ENCODE peak calls at places on chromosomes 13 and 19, in seven cellular contexts. G is transverse colon, O is testis, B is breast epithelium, V is esophagus muscularis mucosa, S is K562, A is suprapubic skin. I is an unnamed sample. For H3K27me3, the result is how much of the 10 kb centered on the place peaks cover.

GRCh38 chr13:109123971-109124370 is 494.6 kb downstream of the MYO16 start:
- DNase-seq in O (no peak), G (no peak), A (no peak), V (no peak), S (no peak), B (no peak), I (no peak)

GRCh38 chr19:2453431-2454025 is 3.2 kb downstream of the LMNB2 start:
- DNase-seq in G (no peak), O (no peak), S (no peak), B (no peak), A (no peak), V (no peak), I (no peak)

GRCh38 chr19:10037809-10038208 is 24.5 kb downstream of the RDH8 start:
- DNase-seq in A (no peak), B (no peak), V (no peak), O (no peak), S (no peak), G (peak), I (no peak)

GRCh38 chr13:50599927-50600326 is 243.6 kb downstream of the DLEU7 start:
- DNase-seq in O (no peak), S (no peak), B (no peak), A (no peak), V (no peak), G (no peak), I (no peak)

GRCh38 chr19:48332662-48333466 is 7.5 kb downstream of the EMP3 start:
- DNase-seq in A (peak), B (peak), O (peak), S (peak), V (peak), G (peak), I (peak)

GRCh38 chr19:13127811-13128575 is 9.9 kb downstream of the NACC1 start:
- DNase-seq in V (no peak), B (no peak), S (no peak), O (no peak), A (no peak), G (no peak), I (no peak)

GRCh38 chr13:23960566-23961156 is 63.4 kb upstream of the C1QTNF9B start:
- DNase-seq in A (no peak), B (no peak), V (no peak), S (peak), G (no peak), O (no peak), I (no peak)

GRCh38 chr19:19567391-19567790 is 29.3 kb downstream of the CILP2 start:
- DNase-seq in A (no peak), G (no peak), O (no peak), S (no peak), B (no peak), V (no peak), I (no peak)

GRCh38 chr19:45692187-45693111 is at the start of gene QPCTL:
- DNase-seq in S (peak), A (peak), G (peak), V (peak), B (peak), O (peak), I (peak)

GRCh38 chr13:111114362-111115050 is 604 bp upstream of the ARHGEF7 start:
- DNase-seq in A (no peak), G (peak), B (no peak), S (no peak), O (peak), V (peak), I (peak)

GRCh38 chr13:24012648-24013047 is 115.3 kb upstream of the C1QTNF9B start:
- DNase-seq in A (no peak), O (no peak), G (no peak), B (no peak), S (no peak), V (no peak), I (no peak)

GRCh38 chr13:106089251-106089940 is 446.1 kb downstream of the EFNB2 start:
- DNase-seq in G (no peak), V (no peak), O (no peak), S (no peak), A (no peak), B (no peak), I (no peak)

GRCh38 chr19:41998246-41999020 is 4.4 kb upstream of the ATP1A3 start:
- DNase-seq in V (no peak), B (no peak), O (peak), S (peak), A (no peak), G (peak), I (no peak)

GRCh38 chr13:114149774-114150740 is 17.6 kb upstream of the RASA3 start:
- DNase-seq in V (no peak), A (no peak), B (no peak), O (no peak), G (no peak), S (no peak), I (no peak)

GRCh38 chr19:21604351-21604926 is 99.0 kb downstream of the ZNF429 start:
- DNase-seq in A (no peak), V (no peak), B (no peak), S (no peak), O (no peak), G (no peak), I (no peak)

GRCh38 chr19:38294090-38294489 is 10.0 kb upstream of the C19orf33 start:
- DNase-seq in G (no peak), S (no peak), O (no peak), V (no peak), A (no peak), B (no peak), I (no peak)

GRCh38 chr13:78978381-78978998 is 319.5 kb upstream of the OBI1 start:
- DNase-seq in O (peak), B (no peak), G (peak), A (no peak), S (peak), V (no peak), I (no peak)

GRCh38 chr13:35630551-35631275 is 154.2 kb upstream of the MAB21L1 start:
- DNase-seq in B (no peak), O (peak), S (peak), A (no peak), V (no peak), G (no peak), I (no peak)

GRCh38 chr19:49997709-49998108 is 27.5 kb downstream of the VRK3 start:
- DNase-seq in G (no peak), B (no peak), O (peak), V (no peak), S (peak), A (no peak), I (no peak)

GRCh38 chr13:111131048-111131447 is 15.9 kb downstream of the ARHGEF7 start:
- DNase-seq in V (no peak), O (no peak), G (no peak), A (no peak), S (no peak), B (no peak), I (no peak)

GRCh38 chr13:97631158-97631557 is 197.2 kb downstream of the RAP2A start:
- DNase-seq in G (no peak), S (peak), A (no peak), V (no peak), B (no peak), O (no peak), I (no peak)

GRCh38 chr19:3276341-3276799 is 51.9 kb downstream of the CELF5 start:
- DNase-seq in O (peak), V (no peak), A (no peak), S (peak), B (no peak), G (peak), I (peak)

GRCh38 chr13:52348081-52348480 is 57.9 kb downstream of the THSD1 start:
- DNase-seq in A (no peak), G (no peak), V (no peak), O (no peak), S (no peak), B (no peak), I (no peak)

GRCh38 chr19:52007436-52007804 is 591 bp downstream of the ZNF615 start:
- DNase-seq in B (no peak), V (no peak), A (no peak), S (no peak), O (peak), G (no peak), I (no peak)

GRCh38 chr13:45108716-45109706 is 11.3 kb upstream of the GTF2F2 start:
- DNase-seq in V (no peak), B (no peak), A (no peak), S (peak), G (peak), O (peak), I (no peak)

GRCh38 chr19:31099470-31100190 is 249.6 kb downstream of the TSHZ3 start:
- DNase-seq in S (no peak), O (no peak), B (no peak), V (no peak), G (no peak), A (no peak), I (no peak)

GRCh38 chr13:97117388-97117910 is 104.7 kb upstream of the MBNL2 start:
- DNase-seq in A (no peak), B (no peak), V (no peak), G (no peak), O (no peak), S (no peak), I (no peak)

GRCh38 chr19:3176715-3177501 is 1.7 kb upstream of the S1PR4 start:
- DNase-seq in G (peak), V (no peak), O (no peak), B (no peak), A (no peak), S (peak), I (peak)

GRCh38 chr13:39536906-39537305 is 66.1 kb downstream of the LHFPL6 start:
- DNase-seq in B (no peak), O (no peak), G (no peak), A (no peak), S (no peak), V (no peak), I (no peak)

GRCh38 chr19:10749435-10750384 is 31.8 kb downstream of the DNM2 start:
- DNase-seq in V (no peak), B (no peak), O (no peak), S (no peak), A (no peak), G (peak), I (no peak)

GRCh38 chr19:11530432-11530831 is 1.5 kb upstream of the ECSIT start:
- DNase-seq in B (peak), V (no peak), A (no peak), S (peak), G (peak), O (peak), I (peak)

GRCh38 chr19:42120276-42121010 is 11.8 kb downstream of the POU2F2 start:
- DNase-seq in O (no peak), S (no peak), G (no peak), B (no peak), V (no peak), A (no peak), I (no peak)

GRCh38 chr19:58551123-58551497 is 3.8 kb downstream of the CHMP2A start:
- DNase-seq in B (no peak), A (no peak), S (no peak), V (no peak), O (no peak), G (no peak), I (no peak)

DNA sequence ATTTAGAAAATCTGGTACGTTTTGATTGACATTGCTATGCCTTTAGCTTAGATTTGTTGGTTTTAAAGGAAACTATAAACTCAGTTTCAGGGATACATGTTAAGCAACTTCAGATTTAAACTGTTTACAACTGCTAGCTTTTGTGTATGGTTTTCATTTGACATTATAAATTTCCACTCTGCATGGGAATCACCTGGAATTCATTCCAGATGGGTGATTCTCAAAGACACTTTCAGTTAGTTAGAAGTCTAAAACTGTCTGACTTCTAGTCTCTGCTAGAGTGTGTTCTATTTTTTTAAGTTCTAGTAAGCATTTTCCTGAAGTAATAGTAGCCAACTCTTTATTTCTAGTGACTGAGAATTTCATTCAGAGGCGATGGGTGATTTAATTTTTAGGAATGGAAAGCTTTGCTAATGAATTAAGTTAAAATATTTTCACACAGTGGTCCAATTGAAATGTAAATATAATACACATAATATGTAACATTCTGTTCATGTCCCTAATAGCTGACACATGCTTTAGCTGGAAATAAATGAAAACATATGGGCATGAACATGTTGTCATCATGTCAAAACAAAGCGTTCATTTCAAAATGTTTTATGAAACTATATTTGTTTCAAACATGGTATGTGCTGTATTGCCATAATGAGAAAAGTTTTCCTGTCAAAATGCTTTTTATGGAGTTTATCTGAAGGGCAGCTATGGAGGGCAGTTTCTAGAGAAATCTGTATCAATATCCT is 58.3 kb upstream of the CSNK1A1L start:
- DNase-seq in B (no peak), A (no peak), V (no peak), G (no peak), O (no peak), S (no peak), I (no peak)
- TF ChIP-seq POLR2A in B (no peak), A (no peak), V (no peak), G (no peak), O (no peak), S (no peak), I (no peak)

GRCh38 chr19:9011875-9012274 is 1.7 kb upstream of the MUC16 start:
- DNase-seq in S (no peak), B (no peak), O (no peak), G (no peak), A (no peak), V (no peak), I (no peak)

GRCh38 chr19:9009935-9010651 is at the start of gene MUC16:
- DNase-seq in A (no peak), S (no peak), B (no peak), V (no peak), O (no peak), G (no peak), I (no peak)

GRCh38 chr19:9009431-9009830 is 778 bp downstream of the MUC16 start:
- DNase-seq in A (no peak), G (no peak), V (no peak), O (no peak), S (no peak), B (no peak), I (no peak)

GRCh38 chr19:9008667-9009066 is 1.5 kb downstream of the MUC16 start:
- DNase-seq in V (no peak), B (no peak), A (no peak), O (no peak), S (no peak), G (no peak), I (no peak)

DNA sequence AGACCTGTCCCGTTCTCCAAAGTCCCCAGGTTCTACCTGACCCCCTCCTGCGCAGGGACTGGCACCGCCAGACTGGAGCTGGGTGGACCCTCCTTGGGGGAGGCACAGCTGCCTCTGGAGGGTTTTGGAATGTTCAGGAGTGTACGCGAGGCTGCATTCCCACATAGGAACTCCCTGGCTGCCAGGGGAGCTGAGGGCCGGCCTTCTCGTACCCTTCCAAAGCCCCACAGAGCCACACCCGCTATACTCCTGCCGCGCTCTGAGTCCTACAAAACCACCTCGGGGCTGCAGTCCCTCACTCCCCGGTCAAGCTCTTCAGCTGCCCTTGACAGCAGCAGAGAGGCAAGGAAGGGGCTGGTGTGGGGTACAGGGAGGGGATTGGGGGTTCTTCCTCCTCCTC is 484 bp upstream of the MUC16 start:
- DNase-seq in O (no peak), V (no peak), G (no peak), B (no peak), S (no peak), A (no peak), I (no peak)
- H3K27me3 ChIP-seq in O (under half), V (under half), G (under half), B (under half), S (under half), A (under half), I (under half)

GRCh38 chr19:14385492-14385891 is 4.2 kb downstream of the ADGRE5 start:
- DNase-seq in V (no peak), A (no peak), B (no peak), G (no peak), O (no peak), S (no peak), I (peak)

GRCh38 chr19:14381689-14382474 is 638 bp downstream of the ADGRE5 start:
- DNase-seq in V (no peak), B (no peak), A (no peak), O (no peak), G (peak), S (peak), I (peak)

GRCh38 chr19:14378890-14379289 is 2.4 kb upstream of the ADGRE5 start:
- DNase-seq in A (no peak), S (no peak), G (no peak), B (no peak), V (no peak), O (no peak), I (no peak)

GRCh38 chr19:14383556-14383897 is 2.3 kb downstream of the ADGRE5 start:
- DNase-seq in A (no peak), B (no peak), G (peak), O (no peak), S (no peak), V (no peak), I (no peak)

DNA sequence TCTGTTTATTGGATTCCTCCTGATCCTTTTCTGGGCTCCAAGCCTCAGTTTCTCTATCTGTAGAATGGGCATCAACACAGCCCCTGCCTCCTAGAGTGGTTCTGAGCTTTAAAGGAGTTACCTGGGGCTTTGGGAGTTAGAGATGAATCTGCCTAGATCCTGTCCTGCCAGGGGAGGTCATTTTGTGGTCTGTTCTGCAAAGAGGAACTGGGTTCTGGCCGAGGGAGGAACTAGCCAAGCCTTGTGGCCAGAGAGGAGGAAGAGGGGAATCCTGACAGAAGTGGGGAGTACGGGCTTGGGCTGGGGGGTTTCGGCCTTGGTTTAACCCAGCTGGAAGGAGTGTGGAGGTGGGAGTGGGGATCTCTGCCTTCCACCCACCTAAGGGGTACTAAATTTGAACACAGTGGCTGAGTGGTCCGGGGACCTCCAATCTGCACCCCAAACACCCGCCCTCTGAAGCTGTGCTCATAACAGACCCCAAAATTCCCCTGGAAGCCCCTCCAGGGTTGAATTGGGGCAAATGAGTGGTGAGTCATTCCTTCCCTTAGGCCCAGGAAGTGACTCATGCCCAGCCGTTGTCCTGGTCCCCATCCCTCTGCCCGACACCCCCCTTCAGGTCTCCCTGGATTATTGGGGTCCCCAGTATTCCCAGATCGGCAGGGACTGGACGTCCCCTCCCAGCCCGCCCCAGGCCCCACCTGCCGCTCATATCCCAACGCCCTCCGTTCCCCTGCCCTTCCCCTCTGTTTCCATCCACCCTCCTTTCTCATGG is 2.8 kb downstream of the ADGRE5 start:
- DNase-seq in V (no peak), O (no peak), G (peak), S (peak), B (no peak), A (no peak), I (no peak)
- TF ChIP-seq POLR2A in V (no peak), O (no peak), G (no peak), S (no peak), B (no peak), A (no peak), I (no peak)

DNA sequence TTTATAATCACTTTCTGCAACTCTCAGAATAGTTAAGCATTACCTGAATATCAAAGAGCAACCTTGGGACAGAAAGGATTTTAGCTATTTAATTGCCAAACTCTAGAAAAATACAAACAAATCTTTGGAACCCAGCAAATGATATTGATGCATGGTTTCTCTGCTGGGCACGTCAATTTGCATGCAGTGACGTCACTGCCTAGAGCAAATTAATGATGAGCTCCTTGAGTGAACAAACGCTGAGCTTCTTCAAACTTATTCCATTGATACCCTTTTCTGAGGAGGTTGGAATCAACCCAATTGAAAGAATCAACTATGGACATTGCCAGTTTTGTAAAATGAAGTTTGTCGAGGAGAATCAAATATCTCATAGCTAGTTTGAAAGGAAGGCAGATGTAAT is 259.9 kb upstream of the SOX21 start:
- DNase-seq in S (no peak), V (no peak), A (no peak), B (no peak), G (no peak), O (no peak), I (no peak)
- H3K27me3 ChIP-seq in S (under half), V (under half), A (under half), B (under half), G (under half), O (under half), I (under half)

GRCh38 chr19:18278521-18279265 is 2.7 kb downstream of the JUND start:
- DNase-seq in O (no peak), S (peak), A (no peak), B (no peak), V (no peak), G (peak), I (peak)

GRCh38 chr19:18271433-18271841 is 2.8 kb downstream of the IQCN start:
- DNase-seq in V (no peak), S (no peak), B (no peak), G (no peak), O (peak), A (no peak), I (no peak)

GRCh38 chr19:18273566-18274302 is 518 bp downstream of the IQCN start:
- DNase-seq in S (no peak), O (no peak), A (no peak), B (no peak), G (no peak), V (no peak), I (no peak)

GRCh38 chr19:18274303-18274775 is at the start of gene IQCN:
- DNase-seq in O (no peak), A (no peak), S (no peak), V (no peak), G (peak), B (no peak), I (no peak)

DNA sequence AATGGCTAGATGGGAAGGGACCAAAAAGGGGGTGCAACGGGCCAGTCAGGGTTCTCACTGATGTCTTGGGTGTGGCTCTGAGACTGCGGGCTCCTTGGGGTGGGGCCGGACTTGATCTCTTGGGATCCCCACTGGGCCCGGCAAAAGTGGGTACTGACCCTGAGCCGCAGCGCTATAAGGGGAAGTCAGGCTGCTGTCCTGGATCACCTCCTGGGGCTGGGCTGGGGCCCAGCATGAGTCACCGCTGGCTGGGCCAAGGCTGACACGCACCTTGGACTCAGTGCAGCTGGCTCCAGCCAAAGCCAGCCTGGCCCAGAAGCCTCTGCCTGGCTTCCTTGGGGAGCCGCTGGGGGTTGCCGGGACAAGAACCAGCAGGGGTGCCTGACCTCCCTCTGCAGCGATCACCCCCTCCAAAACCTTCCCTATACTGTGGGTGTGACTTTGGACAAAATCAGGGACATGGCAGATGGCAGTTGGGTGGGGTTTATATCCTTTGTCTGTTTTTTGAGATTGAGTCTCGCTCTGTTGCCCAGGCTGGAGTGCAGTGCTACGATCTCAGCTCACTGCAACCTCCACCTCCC is 614 bp upstream of the IQCN start:
- DNase-seq in S (peak), V (peak), A (peak), G (peak), O (peak), B (peak), I (peak)
- TF ChIP-seq POLR2A in S (peak), V (no peak), A (peak), G (peak), O (no peak), B (peak), I (no peak)